ENCODE peak calls at places on chromosomes 11 and 22, in ten cellular contexts. J is posterior cingulate gyrus; M is HuH-7.5; E is NCI-H1092 treated with DMSO at 0.1 percent for 48 hours; Y is GM12865; N is stimulated activated CD4-positive, alpha-beta T cell treated with anti-CD3 and anti-CD28 coated beads, Interleukin-15, amount 100 ng/mL, for 48 hours; L is IMR-90; X is T-helper 2 cell; A is skeletal muscle cell; V is activated CD4-positive, alpha-beta T cell treated with anti-CD3 and anti-CD28 coated beads for 4 hours. B is an unnamed sample.
A peak's percentile ranks its signal among the peaks of the same experiment; 100 is the strongest.

GRCh38 chr11:66338276-66339162 is 2.3 kb upstream of the RIN1 start:
- DNase-seq in J (peak; percentile 29), M (no peak), E (no peak), Y (no peak), N (no peak), L (no peak), X (no peak), A (no peak), V (no peak), B (peak; percentile 48)

GRCh38 chr11:117722074-117722473 is 74.9 kb downstream of the DSCAML1 start:
- DNase-seq in J (no peak), M (no peak), E (no peak), Y (no peak), N (no peak), L (no peak), X (no peak), A (no peak), V (no peak), B (no peak)

GRCh38 chr22:33922268-33922667 is 2.0 kb upstream of the LARGE1 start:
- DNase-seq in J (peak; percentile 81), M (no peak), E (peak; percentile 39), Y (peak; percentile 30), N (no peak), L (peak; percentile 34), X (no peak), A (no peak), V (no peak), B (peak; percentile 32)

GRCh38 chr22:22200569-22201184 is 43.9 kb upstream of the VPREB1 start:
- DNase-seq in J (no peak), M (no peak), E (no peak), Y (no peak), N (no peak), L (no peak), X (no peak), A (no peak), V (no peak), B (no peak)

GRCh38 chr11:1854949-1855885 is 2.3 kb downstream of the LSP1 start:
- DNase-seq in J (no peak), M (no peak), E (no peak), Y (peak; percentile 91), N (no peak), L (no peak), X (no peak), A (no peak), V (no peak), B (no peak)

GRCh38 chr11:29119116-29119515 is 897.7 kb downstream of the KCNA4 start:
- DNase-seq in J (no peak), M (no peak), E (no peak), Y (no peak), N (no peak), L (peak; percentile 72), X (no peak), A (peak; percentile 65), V (no peak), B (no peak)

GRCh38 chr11:73570415-73571114 is 27.3 kb downstream of the FAM168A start:
- DNase-seq in J (no peak), M (no peak), E (no peak), Y (no peak), N (no peak), L (peak; percentile 72), X (no peak), A (peak; percentile 11), V (no peak), B (no peak)

GRCh38 chr11:94574193-94574961 is 7.2 kb downstream of the PIWIL4 start:
- DNase-seq in J (no peak), M (no peak), E (no peak), Y (no peak), N (no peak), L (peak; percentile 90), X (no peak), A (peak; percentile 50), V (no peak), B (no peak)

GRCh38 chr11:119319702-119320592 is 3.0 kb upstream of the MCAM start:
- DNase-seq in J (peak; percentile 85), M (no peak), E (no peak), Y (no peak), N (no peak), L (no peak), X (no peak), A (no peak), V (no peak), B (no peak)

GRCh38 chr22:29524440-29525191 is 28.9 kb downstream of the THOC5 start:
- DNase-seq in J (no peak), M (peak; percentile 56), E (no peak), Y (peak; percentile 46), N (no peak), L (peak; percentile 13), X (no peak), A (no peak), V (no peak), B (peak; percentile 39)